ENCODE peak calls at places on chromosome 17, in six cellular contexts. J, U, P, R, G and I are unnamed samples.

GRCh38 chr17:45374501-45374900 is 57.7 kb upstream of the MAP3K14 start:
- DNase-seq in J (no peak), U (no peak), P (no peak), R (no peak), G (no peak), I (no peak)

GRCh38 chr17:40321502-40322416 is 12.8 kb downstream of the RARA start:
- DNase-seq in J (no peak), U (no peak), P (no peak), R (no peak), G (no peak), I (no peak)

GRCh38 chr17:75078097-75079022 is 9.4 kb upstream of the SLC16A5 start:
- DNase-seq in J (no peak), U (no peak), P (peak), R (peak), G (peak), I (no peak)

GRCh38 chr17:76075364-76076099 is 951 bp downstream of the GALR2 start:
- DNase-seq in J (no peak), U (no peak), P (peak), R (no peak), G (no peak), I (no peak)

GRCh38 chr17:44444735-44445105 is 55.3 kb upstream of the ITGA2B start:
- DNase-seq in J (no peak), U (no peak), P (peak), R (no peak), G (peak), I (no peak)

GRCh38 chr17:20171741-20172377 is 162.7 kb downstream of the SPECC1 start:
- DNase-seq in J (no peak), U (no peak), P (no peak), R (no peak), G (peak), I (no peak)

GRCh38 chr17:7306911-7307685 is at the start of gene EIF5A:
- DNase-seq in J (peak), U (peak), P (peak), R (peak), G (peak), I (peak)

GRCh38 chr17:40194821-40195220 is 17.6 kb downstream of the RAPGEFL1 start:
- DNase-seq in J (no peak), U (no peak), P (no peak), R (no peak), G (no peak), I (no peak)

GRCh38 chr17:70353408-70354092 is 184.2 kb downstream of the KCNJ2 start:
- DNase-seq in J (no peak), U (no peak), P (no peak), R (no peak), G (no peak), I (no peak)

GRCh38 chr17:63751806-63752205 is 10.2 kb upstream of the STRADA start:
- DNase-seq in J (peak), U (no peak), P (no peak), R (no peak), G (no peak), I (no peak)

GRCh38 chr17:50953518-50953830 is 87.3 kb upstream of the TOB1 start:
- DNase-seq in J (no peak), U (no peak), P (no peak), R (no peak), G (no peak), I (no peak)

GRCh38 chr17:71919181-71919580 is 201.6 kb upstream of the SOX9 start:
- DNase-seq in J (no peak), U (no peak), P (no peak), R (peak), G (no peak), I (no peak)

GRCh38 chr17:80035937-80036714 is at the start of gene CCDC40:
- DNase-seq in J (peak), U (peak), P (peak), R (peak), G (peak), I (peak)

GRCh38 chr17:82718986-82719685 is 2.6 kb downstream of the FN3KRP start:
- DNase-seq in J (no peak), U (no peak), P (no peak), R (no peak), G (no peak), I (no peak)

GRCh38 chr17:44557653-44558285 is 485 bp downstream of the FZD2 start:
- DNase-seq in J (peak), U (no peak), P (peak), R (no peak), G (peak), I (no peak)

GRCh38 chr17:40063034-40063765 is 435 bp downstream of the THRA start:
- DNase-seq in J (no peak), U (peak), P (peak), R (no peak), G (no peak), I (no peak)

GRCh38 chr17:40561871-40562611 is 3.2 kb downstream of the CCR7 start:
- DNase-seq in J (peak), U (no peak), P (peak), R (no peak), G (no peak), I (no peak)

GRCh38 chr17:58492238-58493121 is 4.3 kb upstream of the HSF5 start:
- DNase-seq in J (peak), U (no peak), P (no peak), R (no peak), G (no peak), I (no peak)

GRCh38 chr17:45246861-45247428 is 14.9 kb downstream of the SPATA32 start:
- DNase-seq in J (peak), U (no peak), P (peak), R (no peak), G (no peak), I (no peak)

GRCh38 chr17:41610965-41611640 is 1.5 kb downstream of the KRT16 start:
- DNase-seq in J (no peak), U (no peak), P (no peak), R (no peak), G (no peak), I (no peak)

GRCh38 chr17:50883850-50884291 is 17.7 kb upstream of the TOB1 start:
- DNase-seq in J (no peak), U (no peak), P (no peak), R (no peak), G (no peak), I (no peak)

GRCh38 chr17:18258356-18259038 is at the start of gene FLII:
- DNase-seq in J (peak), U (peak), P (peak), R (no peak), G (peak), I (peak)

GRCh38 chr17:29062215-29062614 is 19.3 kb downstream of the PIPOX start:
- DNase-seq in J (no peak), U (no peak), P (no peak), R (no peak), G (no peak), I (no peak)

GRCh38 chr17:39754161-39754957 is 16.6 kb downstream of the GRB7 start:
- DNase-seq in J (peak), U (peak), P (peak), R (peak), G (peak), I (peak)

GRCh38 chr17:57313276-57313835 is 57.0 kb downstream of the MSI2 start:
- DNase-seq in J (no peak), U (no peak), P (no peak), R (no peak), G (no peak), I (no peak)

GRCh38 chr17:61494325-61495160 is 42.3 kb downstream of the TBX4 start:
- DNase-seq in J (no peak), U (no peak), P (no peak), R (no peak), G (no peak), I (no peak)

GRCh38 chr17:73863761-73864535 is 219.7 kb upstream of the SDK2 start:
- DNase-seq in J (no peak), U (no peak), P (no peak), R (no peak), G (no peak), I (no peak)

GRCh38 chr17:49616086-49616485 is 40.4 kb downstream of the NXPH3 start:
- DNase-seq in J (no peak), U (no peak), P (peak), R (no peak), G (no peak), I (no peak)

GRCh38 chr17:50268040-50268439 is 6.2 kb upstream of the TMEM92 start:
- DNase-seq in J (no peak), U (no peak), P (no peak), R (no peak), G (no peak), I (no peak)